ENCODE peak calls at places on chromosomes 2 and 18, in eight cellular contexts. D, G, W, Z, T, X, F and Y are unnamed samples.

GRCh38 chr2:176075476-176075875 is 8.3 kb downstream of the EVX2 start:
- DNase-seq in D (no peak), G (no peak), W (no peak), Z (no peak), T (no peak), X (peak), F (no peak), Y (no peak)

GRCh38 chr2:70902067-70902442 is 33.6 kb upstream of the ATP6V1B1 start:
- DNase-seq in D (no peak), G (no peak), W (no peak), Z (no peak), T (no peak), X (no peak), F (no peak), Y (no peak)

GRCh38 chr2:181586569-181587076 is 70.3 kb downstream of the CERKL start:
- DNase-seq in D (no peak), G (no peak), W (no peak), Z (no peak), T (no peak), X (no peak), F (no peak), Y (no peak)

GRCh38 chr2:88590998-88591613 is 36.2 kb downstream of the EIF2AK3 start:
- DNase-seq in D (peak), G (peak), W (no peak), Z (peak), T (peak), X (peak), F (peak), Y (no peak)

GRCh38 chr2:160278889-160279196 is 78.8 kb upstream of the ITGB6 start:
- DNase-seq in D (no peak), G (no peak), W (no peak), Z (no peak), T (no peak), X (no peak), F (no peak), Y (no peak)

GRCh38 chr2:12127639-12128038 is 381.2 kb downstream of the LPIN1 start:
- DNase-seq in D (no peak), G (no peak), W (no peak), Z (no peak), T (no peak), X (no peak), F (no peak), Y (no peak)

GRCh38 chr18:2312440-2312839 is 258.9 kb downstream of the METTL4 start:
- DNase-seq in D (no peak), G (no peak), W (no peak), Z (no peak), T (no peak), X (no peak), F (no peak), Y (no peak)

GRCh38 chr2:29063646-29064372 is 10.5 kb downstream of the PCARE start:
- DNase-seq in D (no peak), G (no peak), W (no peak), Z (no peak), T (no peak), X (peak), F (no peak), Y (no peak)

GRCh38 chr2:215489288-215489848 is 53.5 kb upstream of the FN1 start:
- DNase-seq in D (no peak), G (no peak), W (no peak), Z (no peak), T (no peak), X (no peak), F (no peak), Y (no peak)

GRCh38 chr2:35468271-35468670 is 887.3 kb upstream of the CRIM1 start:
- DNase-seq in D (no peak), G (no peak), W (no peak), Z (no peak), T (no peak), X (no peak), F (no peak), Y (no peak)

GRCh38 chr2:190179754-190180312 is 117.3 kb upstream of the MSTN start:
- DNase-seq in D (no peak), G (peak), W (no peak), Z (no peak), T (no peak), X (no peak), F (no peak), Y (no peak)